ENCODE peak calls at places on chromosome 4, in six cellular contexts. Z, D, O, M, H and X are unnamed samples.

GRCh38 chr4:113169368-113169767 is 119.9 kb downstream of the ANK2 start:
- DNase-seq in H (peak; percentile 18), D (no peak), Z (no peak), M (no peak), O (no peak), X (no peak)

GRCh38 chr4:114659386-114660008 is 60.9 kb downstream of the UGT8 start:
- DNase-seq in D (no peak), O (no peak), H (peak; percentile 66), M (no peak), Z (peak; percentile 67), X (peak; percentile 59)

GRCh38 chr4:53713296-53713695 is 122.0 kb upstream of the LNX1 start:
- DNase-seq in O (no peak), Z (no peak), H (no peak), M (no peak), D (no peak), X (no peak)

GRCh38 chr4:67549123-67549522 is 3.8 kb upstream of the CENPC start:
- DNase-seq in O (no peak), D (no peak), Z (no peak), M (no peak), H (peak; percentile 29), X (no peak)

GRCh38 chr4:83905952-83906351 is 370.0 kb downstream of the GPAT3 start:
- DNase-seq in D (no peak), M (no peak), O (no peak), H (peak; percentile 17), Z (no peak), X (no peak)

GRCh38 chr4:98994474-98995182 is 893 bp upstream of the METAP1 start:
- DNase-seq in D (peak; percentile 25), H (peak; percentile 1), M (no peak), Z (no peak), O (no peak), X (no peak)

GRCh38 chr4:189035654-189036053 is 896.4 kb downstream of the TRIML1 start:
- DNase-seq in H (no peak), D (no peak), Z (no peak), O (peak; percentile 41), M (no peak), X (no peak)

GRCh38 chr4:53481586-53481985 is 104.1 kb downstream of the FIP1L1 start:
- DNase-seq in O (peak; percentile 52), H (no peak), Z (no peak), D (no peak), M (no peak), X (no peak)

GRCh38 chr4:1404573-1405248 is 1.5 kb downstream of the NKX1-1 start:
- DNase-seq in M (peak; percentile 30), D (no peak), O (peak; percentile 66), H (no peak), Z (peak; percentile 13), X (no peak)

GRCh38 chr4:95550566-95550965 is 1.8 kb upstream of the UNC5C start:
- DNase-seq in O (no peak), D (no peak), M (no peak), Z (no peak), H (no peak), X (no peak)

GRCh38 chr4:95546866-95547707 is 1.7 kb downstream of the UNC5C start:
- DNase-seq in O (no peak), H (no peak), D (no peak), M (no peak), Z (no peak), X (no peak)

GRCh38 chr4:95547708-95548471 is 883 bp downstream of the UNC5C start:
- DNase-seq in Z (no peak), D (peak; percentile 38), O (peak; percentile 47), H (no peak), M (peak; percentile 65), X (no peak)

GRCh38 chr4:95549246-95550138 is 719 bp upstream of the UNC5C start:
- DNase-seq in O (peak; percentile 90), Z (peak; percentile 27), M (peak; percentile 62), D (peak; percentile 56), H (peak; percentile 24), X (peak; percentile 25)

DNA sequence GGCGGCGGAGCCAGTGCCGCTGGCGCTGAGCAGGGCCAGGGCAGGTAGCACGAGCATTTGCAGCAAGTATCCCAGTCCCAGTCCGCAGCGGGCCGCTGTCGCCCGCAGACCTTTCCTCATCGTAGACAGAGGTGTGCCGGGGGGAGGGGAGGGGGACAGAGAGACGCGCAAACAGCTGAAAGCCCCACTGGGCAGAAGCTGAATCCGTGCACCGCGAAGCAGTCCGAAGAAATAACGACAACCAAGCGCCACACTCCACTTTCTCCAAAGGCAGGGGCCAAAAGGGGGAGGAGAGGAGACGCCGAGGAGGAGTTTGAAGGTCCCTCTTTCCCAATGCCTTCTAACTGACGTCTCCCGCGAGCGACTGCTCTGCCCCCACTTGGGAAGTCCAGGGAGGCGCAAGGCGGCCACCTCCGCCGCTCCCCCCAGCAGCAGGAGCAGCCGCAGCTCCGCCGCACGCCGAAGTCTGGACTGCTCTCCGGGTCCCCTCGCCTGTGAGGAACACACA is at the start of gene UNC5C:
- DNase-seq in Z (peak; percentile 36), H (peak; percentile 37), D (peak; percentile 70), O (peak; percentile 89), M (peak; percentile 88), X (peak; percentile 43)
- TF ChIP-seq POLR2A in Z (no peak), H (no peak), D (peak; percentile 86), O (peak; percentile 40), M (peak; percentile 29), X (peak; percentile 54)

GRCh38 chr4:145248971-145249370 is 68.6 kb upstream of the OTUD4 start:
- DNase-seq in O (no peak), H (no peak), Z (no peak), D (no peak), M (no peak), X (no peak)
- H3K4me1 ChIP-seq in O (no peaks in the 10 kb centered on the region), H (no peaks in the 10 kb centered on the region), Z (no peaks in the 10 kb centered on the region), D (no peaks in the 10 kb centered on the region), M (no peaks in the 10 kb centered on the region), X (no peaks in the 10 kb centered on the region)

GRCh38 chr4:42395595-42395994 is 1.7 kb upstream of the SHISA3 start:
- DNase-seq in O (no peak), Z (no peak), M (no peak), D (no peak), H (no peak), X (no peak)
- TF ChIP-seq EP300 in O (no peak), Z (no peak), M (no peak), D (no peak), H (no peak), X (no peak)

DNA sequence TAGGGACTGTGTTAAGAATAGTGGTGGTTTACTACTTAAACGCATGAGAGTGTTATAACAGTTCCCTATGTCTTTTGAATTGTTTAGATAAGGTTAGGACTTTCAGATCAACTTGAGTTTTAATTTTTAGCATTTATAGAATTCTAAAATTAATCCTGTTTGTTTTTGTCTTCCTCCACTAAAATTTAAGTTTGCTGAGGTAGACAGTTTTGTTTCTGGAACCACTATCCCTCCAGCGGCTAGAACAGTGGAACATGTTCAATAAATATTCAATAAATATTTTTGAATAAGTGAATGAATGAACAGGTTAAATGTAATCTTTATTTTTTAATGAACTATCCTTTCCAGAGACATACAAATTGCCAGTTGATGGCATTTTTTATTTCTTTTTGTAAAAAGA is 58.4 kb downstream of the GAB1 start:
- DNase-seq in M (no peak), O (no peak), H (no peak), Z (no peak), D (no peak), X (no peak)
- TF ChIP-seq POLR2A in M (no peak), O (no peak), H (no peak), Z (no peak), D (no peak), X (no peak)

DNA sequence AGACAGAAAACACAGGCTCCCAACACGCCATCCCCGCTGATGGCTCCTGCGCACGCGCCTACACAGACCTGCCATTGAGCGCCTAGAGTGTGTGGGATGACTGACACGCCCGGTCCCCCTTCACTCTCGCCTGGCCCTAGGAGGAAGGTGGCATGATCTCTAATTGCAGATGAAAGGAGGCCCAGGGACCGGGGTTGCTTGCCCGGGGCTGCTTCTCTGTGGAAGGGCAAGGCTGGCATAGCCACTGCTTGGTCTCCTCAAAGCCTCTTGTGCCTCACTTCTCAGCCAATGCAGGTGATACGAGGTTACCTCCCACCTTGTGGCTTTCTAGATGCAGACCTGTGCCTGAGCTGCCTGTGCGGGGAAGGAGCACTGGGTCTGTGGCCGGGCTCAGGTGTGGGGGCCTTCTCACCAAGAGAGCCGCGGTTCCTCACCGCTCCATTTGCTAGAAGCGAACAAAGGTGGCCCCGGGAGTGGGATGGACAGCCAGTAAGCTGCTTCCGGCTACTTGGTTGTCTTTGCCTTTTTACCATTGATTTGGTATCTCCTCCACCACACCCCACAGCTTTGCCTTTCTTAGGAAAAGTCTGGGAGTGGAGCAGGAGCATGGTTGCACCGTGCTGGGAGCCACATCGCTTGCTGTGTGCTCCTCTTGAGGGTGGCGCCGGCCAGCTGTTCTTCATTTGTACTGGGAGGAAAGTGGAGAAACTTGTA is 47.0 kb downstream of the TBC1D14 start:
- DNase-seq in M (no peak), Z (peak; percentile 29), H (no peak), D (no peak), O (no peak), X (no peak)
- H3K4me1 ChIP-seq in M (peaks cover 7% of the 10 kb centered on the region), Z (peaks cover 85% of the 10 kb centered on the region), H (peaks cover 10% of the 10 kb centered on the region), D (peaks cover 3% of the 10 kb centered on the region), O (peaks cover 5% of the 10 kb centered on the region), X (peaks cover 6% of the 10 kb centered on the region)

GRCh38 chr4:153223935-153224334 is 19.7 kb downstream of the TRIM2 start:
- DNase-seq in Z (no peak), O (no peak), H (no peak), D (no peak), M (no peak), X (no peak)
- TF ChIP-seq EP300 in Z (no peak), O (no peak), H (no peak), D (no peak), M (no peak), X (no peak)

DNA sequence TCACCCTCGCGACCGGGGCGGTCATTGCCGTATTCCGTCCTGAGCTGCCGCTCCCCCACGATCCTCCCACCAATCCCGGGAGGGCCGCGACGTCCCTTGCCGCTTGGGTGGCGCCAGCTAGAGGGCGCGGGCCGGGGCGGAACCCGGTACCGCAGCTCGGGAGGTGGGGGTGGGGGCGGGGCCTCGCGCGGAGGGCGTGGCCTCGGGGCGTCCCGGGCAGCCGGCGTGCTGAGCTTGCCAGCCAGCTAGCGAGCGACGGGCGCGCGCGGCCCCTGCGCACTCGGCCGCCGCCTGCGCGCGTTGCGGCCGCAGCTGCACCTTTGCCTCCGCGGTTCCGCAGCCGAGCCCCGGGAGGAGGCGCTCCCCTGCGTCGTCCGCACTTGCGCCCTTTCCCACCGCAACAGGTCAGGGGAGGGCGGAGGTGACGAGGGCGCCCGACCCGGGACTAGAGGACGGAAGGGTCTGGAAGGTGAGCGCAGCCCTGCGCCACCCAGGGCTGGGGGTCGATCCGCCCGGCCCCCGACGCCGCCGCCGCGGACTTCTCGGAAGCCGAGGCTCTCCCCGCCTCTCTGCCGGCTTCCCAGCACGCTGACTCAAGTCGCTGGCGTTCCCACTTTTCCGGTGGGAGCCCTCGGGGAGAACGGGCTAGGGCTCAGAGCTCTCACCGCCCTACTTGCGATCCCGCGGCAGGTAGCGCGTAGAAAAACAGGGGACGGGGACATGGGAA is at the start of gene AFF1:
- DNase-seq in O (peak; percentile 98), M (peak; percentile 97), D (peak; percentile 90), Z (peak; percentile 94), H (peak; percentile 93), X (peak; percentile 77)
- TF ChIP-seq POLR2A in O (peak; percentile 94), M (peak; percentile 47), D (peak; percentile 75), Z (no peak), H (peak; percentile 78), X (peak; percentile 83)

GRCh38 chr4:150080335-150080734 is 2.1 kb downstream of the DCLK2 start:
- DNase-seq in M (no peak), H (no peak), D (no peak), Z (no peak), O (no peak), X (no peak)
- H3K4me1 ChIP-seq in M (peaks cover 55% of the 10 kb centered on the region), H (peaks cover 32% of the 10 kb centered on the region), D (peaks cover 4% of the 10 kb centered on the region), Z (peaks cover 55% of the 10 kb centered on the region), O (peaks cover 19% of the 10 kb centered on the region), X (peaks cover 5% of the 10 kb centered on the region)